ENCODE peak calls at places on chromosome 16, in four cellular contexts. S is mesendoderm, I is H1, D is H9. W is an unnamed sample.

GRCh38 chr16:8103649-8104289 is 486.5 kb downstream of the TMEM114 start:
- DNase-seq in D (no peak), I (no peak), S (no peak), W (no peak)

GRCh38 chr16:14497245-14498082 is 132.6 kb downstream of the PARN start:
- DNase-seq in I (no peak), S (no peak), D (no peak), W (peak)

GRCh38 chr16:30757316-30757715 is 4.5 kb downstream of the CFAP119 start:
- DNase-seq in D (no peak), I (no peak), S (no peak), W (no peak)

GRCh38 chr16:75506107-75506506 is 10.9 kb upstream of the CHST6 start:
- DNase-seq in S (no peak), I (no peak), D (no peak), W (no peak)

GRCh38 chr16:23573822-23574221 is 16.3 kb downstream of the UBFD1 start:
- DNase-seq in S (no peak), I (no peak), D (no peak), W (no peak)

GRCh38 chr16:58030136-58030840 is 4.7 kb downstream of the MMP15 start:
- DNase-seq in S (no peak), D (no peak), I (no peak), W (no peak)

GRCh38 chr16:58471209-58471975 is 28.6 kb upstream of the NDRG4 start:
- DNase-seq in D (no peak), I (no peak), S (no peak), W (no peak)

GRCh38 chr16:75475420-75475847 is 10.9 kb upstream of the TMEM170A start:
- DNase-seq in I (no peak), D (no peak), S (no peak), W (no peak)

GRCh38 chr16:27273330-27273669 is 4.7 kb upstream of the NSMCE1 start:
- DNase-seq in D (no peak), I (no peak), S (no peak), W (no peak)

GRCh38 chr16:53542283-53542682 is 39.3 kb upstream of the AKTIP start:
- DNase-seq in D (peak), S (peak), I (peak), W (no peak)

GRCh38 chr16:4477966-4478365 is 1.8 kb downstream of the HMOX2 start:
- DNase-seq in I (no peak), D (no peak), S (peak), W (peak)

GRCh38 chr16:49766280-49766679 is 89.6 kb downstream of the ZNF423 start:
- DNase-seq in S (peak), D (no peak), I (no peak), W (no peak)

GRCh38 chr16:937723-938122 is 33.1 kb downstream of the LMF1 start:
- DNase-seq in I (no peak), D (no peak), S (no peak), W (no peak)

GRCh38 chr16:78704421-78704820 is 605.0 kb downstream of the WWOX start:
- DNase-seq in S (no peak), D (no peak), I (no peak), W (no peak)

GRCh38 chr16:79267781-79268180 is 332.8 kb downstream of the MAF start:
- DNase-seq in S (no peak), I (no peak), D (no peak), W (no peak)

GRCh38 chr16:83336630-83337029 is 471.1 kb upstream of the HSBP1 start:
- DNase-seq in D (no peak), I (no peak), S (no peak), W (peak)

GRCh38 chr16:85077039-85077438 is 35.2 kb downstream of the CIBAR2 start:
- DNase-seq in D (no peak), S (no peak), I (no peak), W (no peak)

GRCh38 chr16:79600636-79601091 is at the start of gene MAF:
- DNase-seq in S (peak), D (peak), I (peak), W (peak)

GRCh38 chr16:67022531-67023214 is 6.3 kb upstream of the CBFB start:
- DNase-seq in S (peak), I (no peak), D (no peak), W (no peak)

GRCh38 chr16:4882261-4882632 is 35.0 kb downstream of the UBN1 start:
- DNase-seq in I (no peak), S (no peak), D (no peak), W (peak)

GRCh38 chr16:49545243-49545642 is 171.6 kb downstream of the C16orf78 start:
- DNase-seq in S (no peak), I (no peak), D (no peak), W (no peak)

DNA sequence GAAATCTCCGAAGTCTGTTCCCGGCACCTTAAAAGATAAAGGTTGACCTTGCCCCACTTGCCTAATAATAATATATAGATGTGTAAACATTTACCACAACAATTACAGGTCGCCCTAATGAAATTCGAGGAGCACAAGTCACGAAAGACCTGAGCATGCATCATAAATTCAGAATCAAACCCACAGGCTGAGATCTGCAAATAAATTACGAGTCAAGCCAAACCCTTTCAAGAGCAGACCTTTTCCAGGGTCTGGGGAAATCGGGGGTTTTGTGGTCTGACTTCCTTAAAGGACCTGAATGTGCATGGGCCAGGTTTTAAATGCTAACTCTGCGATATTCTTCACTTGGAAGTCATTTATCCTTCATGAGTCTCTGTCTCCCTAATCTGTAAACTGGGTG is 462.1 kb upstream of the CDH5 start:
- DNase-seq in S (no peak), I (no peak), D (no peak), W (no peak)
- H3K56ac ChIP-seq in S (no peak), I (no peak), D (no peak), W (no peak)

GRCh38 chr16:17526956-17527355 is 56.2 kb upstream of the XYLT1 start:
- DNase-seq in S (no peak), I (no peak), D (no peak), W (no peak)

GRCh38 chr16:17532338-17532995 is 61.7 kb upstream of the XYLT1 start:
- DNase-seq in D (no peak), I (no peak), S (no peak), W (no peak)

GRCh38 chr16:17527538-17527937 is 56.8 kb upstream of the XYLT1 start:
- DNase-seq in D (no peak), S (no peak), I (no peak), W (no peak)

DNA sequence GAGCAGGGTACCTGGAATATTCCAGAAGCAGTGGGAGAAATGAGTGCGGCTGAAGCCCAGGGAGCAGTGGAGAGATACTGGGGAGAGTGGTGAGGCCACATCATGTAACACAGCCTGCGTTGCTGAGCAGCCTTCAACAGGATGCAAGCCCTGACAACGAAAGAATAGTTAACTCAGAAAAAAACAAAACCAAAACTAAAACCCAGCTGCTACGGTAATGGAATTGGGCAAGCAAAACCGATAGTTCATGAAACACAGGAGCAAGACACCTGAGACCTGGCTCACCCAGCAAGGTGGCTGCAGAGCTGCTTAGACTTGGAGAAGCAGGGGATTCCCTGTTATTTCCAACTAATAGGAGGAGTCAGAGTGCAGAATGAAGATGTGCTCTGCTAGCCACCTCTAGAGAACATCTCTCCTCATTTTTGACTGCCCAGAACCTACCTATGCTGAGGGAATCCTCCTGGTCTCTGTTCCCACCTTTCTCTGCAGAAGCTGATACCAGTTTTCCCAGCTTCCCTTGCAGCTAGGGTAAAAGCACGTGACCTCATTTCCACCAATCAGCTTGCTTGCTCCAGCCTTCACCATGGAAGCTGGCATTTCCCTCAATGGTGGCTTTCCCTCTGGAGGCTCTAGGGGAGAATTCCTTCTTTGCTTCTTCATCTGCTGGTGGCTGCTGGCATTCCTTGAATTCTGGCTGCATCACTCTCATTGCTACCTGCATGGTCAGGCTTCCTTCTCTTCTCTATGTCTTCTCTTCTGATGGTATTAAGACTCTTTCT is 59.4 kb upstream of the XYLT1 start:
- DNase-seq in D (no peak), I (no peak), S (peak), W (no peak)
- H3K56ac ChIP-seq in D (no peak), I (no peak), S (no peak), W (no peak)

GRCh38 chr16:88286301-88286923 is 96.3 kb upstream of the ZNF469 start:
- DNase-seq in D (no peak), S (no peak), I (no peak), W (no peak)
- H3K56ac ChIP-seq in D (no peak), S (no peak), I (no peak), W (no peak)

GRCh38 chr16:81198635-81199034 is 39.9 kb upstream of the BCO1 start:
- DNase-seq in I (no peak), S (no peak), D (peak), W (no peak)
- H3K56ac ChIP-seq in I (no peak), S (no peak), D (no peak), W (no peak)